ENCODE peak calls at places on chromosome 6, in seven cellular contexts. K is SK-N-SH, C is HCT116, R is HepG2, B is GM12878, Y is H1, V is K562. U is an unnamed sample.

GRCh38 chr6:21885532-21886089 is 292.1 kb downstream of the SOX4 start:
- DNase-seq in V (no peak), K (peak), Y (no peak), C (no peak), B (no peak), R (no peak), U (no peak)

GRCh38 chr6:8990075-8990474 is 554.7 kb upstream of the SLC35B3 start:
- DNase-seq in B (no peak), Y (no peak), K (no peak), C (no peak), V (no peak), R (no peak), U (no peak)

GRCh38 chr6:75337805-75338204 is 53.2 kb upstream of the TMEM30A start:
- DNase-seq in K (no peak), V (no peak), R (no peak), B (no peak), C (no peak), Y (no peak), U (no peak)

GRCh38 chr6:154931741-154932424 is 63.2 kb upstream of the TIAM2 start:
- DNase-seq in V (no peak), Y (no peak), K (no peak), C (no peak), B (no peak), R (peak), U (no peak)

GRCh38 chr6:162211022-162211421 is 516.5 kb downstream of the PRKN start:
- DNase-seq in B (no peak), Y (no peak), V (no peak), R (no peak), C (no peak), K (no peak), U (no peak)

GRCh38 chr6:110859335-110859792 is 15.2 kb upstream of the AMD1 start:
- DNase-seq in Y (no peak), V (no peak), R (no peak), B (no peak), K (no peak), C (no peak), U (no peak)

GRCh38 chr6:110853754-110854477 is 20.7 kb upstream of the AMD1 start:
- DNase-seq in V (no peak), B (no peak), R (no peak), Y (no peak), K (no peak), C (no peak), U (no peak)

GRCh38 chr6:105484238-105485161 is 81.6 kb upstream of the PREP start:
- DNase-seq in B (no peak), C (peak), K (peak), V (peak), R (peak), Y (no peak), U (peak)

GRCh38 chr6:33620584-33621395 is at the start of gene ITPR3:
- DNase-seq in B (peak), C (peak), R (no peak), V (peak), Y (peak), K (peak), U (peak)

GRCh38 chr6:125114248-125114858 is 39.2 kb upstream of the TPD52L1 start:
- DNase-seq in R (peak), B (no peak), C (peak), Y (no peak), V (no peak), K (peak), U (peak)

GRCh38 chr6:163349001-163349680 is 65.4 kb upstream of the QKI start:
- DNase-seq in V (no peak), B (no peak), K (no peak), R (no peak), Y (no peak), C (no peak), U (no peak)

GRCh38 chr6:15752820-15753219 is 90.0 kb upstream of the DTNBP1 start:
- DNase-seq in B (no peak), V (peak), Y (no peak), C (no peak), K (no peak), R (peak), U (peak)

GRCh38 chr6:20866038-20866437 is 331.8 kb downstream of the CDKAL1 start:
- DNase-seq in V (no peak), C (no peak), Y (no peak), K (no peak), B (no peak), R (no peak), U (no peak)

GRCh38 chr6:20868397-20869185 is 334.3 kb downstream of the CDKAL1 start:
- DNase-seq in C (no peak), K (peak), B (no peak), R (no peak), V (no peak), Y (no peak), U (no peak)

GRCh38 chr6:20870493-20870892 is 336.2 kb downstream of the CDKAL1 start:
- DNase-seq in Y (no peak), K (no peak), B (no peak), V (no peak), R (no peak), C (no peak), U (no peak)

GRCh38 chr6:20861479-20861878 is 327.2 kb downstream of the CDKAL1 start:
- DNase-seq in Y (no peak), V (no peak), R (no peak), B (no peak), C (no peak), K (peak), U (no peak)

GRCh38 chr6:20866940-20867630 is 332.8 kb downstream of the CDKAL1 start:
- DNase-seq in Y (no peak), K (no peak), R (no peak), B (no peak), C (no peak), V (no peak), U (no peak)
- TF ChIP-seq JUND in Y (no peak), K (no peak), R (no peak), B (no peak), C (no peak), V (no peak), U (no peak)

DNA sequence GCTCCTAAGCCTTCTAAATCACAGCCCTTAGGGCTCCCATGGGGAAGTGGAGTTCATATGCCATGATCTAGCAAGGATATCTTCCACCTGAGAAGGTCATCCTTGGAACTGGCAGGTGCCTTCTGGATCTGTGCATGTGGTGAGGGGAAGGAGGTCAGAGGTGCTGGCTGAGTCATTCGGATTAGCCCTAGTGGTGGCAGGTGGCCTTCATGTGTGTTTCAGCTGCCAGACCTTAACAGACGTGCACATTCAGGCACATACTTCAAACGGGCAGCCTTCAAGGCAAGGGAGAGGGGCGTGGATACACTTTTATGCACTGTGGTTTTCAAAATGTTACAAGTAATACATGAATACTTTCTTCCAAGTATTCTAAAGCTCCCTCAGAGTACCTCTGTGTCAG is 51.2 kb downstream of the BMP6 start:
- DNase-seq in C (no peak), B (no peak), V (no peak), Y (no peak), R (peak), K (no peak), U (no peak)
- TF ChIP-seq JUND in C (no peak), B (no peak), V (no peak), Y (no peak), R (no peak), K (no peak), U (no peak)

GRCh38 chr6:16972535-16972934 is 129.3 kb upstream of the STMND1 start:
- DNase-seq in C (no peak), Y (no peak), R (no peak), V (no peak), B (no peak), K (no peak), U (no peak)
- TF ChIP-seq JUND in C (no peak), Y (no peak), R (no peak), V (no peak), B (no peak), K (no peak), U (no peak)

GRCh38 chr6:36743032-36743431 is 45.4 kb downstream of the RAB44 start:
- DNase-seq in K (no peak), B (no peak), C (no peak), V (no peak), R (no peak), Y (no peak), U (no peak)

GRCh38 chr6:36742146-36742545 is 44.5 kb downstream of the RAB44 start:
- DNase-seq in R (no peak), K (no peak), V (no peak), B (no peak), C (no peak), Y (no peak), U (no peak)

GRCh38 chr6:36738108-36738507 is 40.5 kb downstream of the RAB44 start:
- DNase-seq in R (no peak), Y (no peak), K (no peak), C (no peak), B (no peak), V (no peak), U (no peak)

GRCh38 chr6:36740818-36741179 is 43.2 kb downstream of the RAB44 start:
- DNase-seq in Y (no peak), V (no peak), C (no peak), B (no peak), R (no peak), K (no peak), U (no peak)

GRCh38 chr6:36739947-36740817 is 42.6 kb downstream of the RAB44 start:
- DNase-seq in B (no peak), V (no peak), Y (no peak), K (no peak), C (no peak), R (no peak), U (no peak)
- TF ChIP-seq JUND in B (no peak), V (no peak), Y (no peak), K (no peak), C (no peak), R (no peak), U (no peak)

GRCh38 chr6:14468656-14469321 is 351.2 kb downstream of the CD83 start:
- DNase-seq in C (no peak), K (no peak), V (no peak), R (no peak), Y (peak), B (no peak), U (no peak)
- TF ChIP-seq JUND in C (no peak), K (no peak), V (no peak), R (no peak), Y (no peak), B (no peak), U (no peak)

DNA sequence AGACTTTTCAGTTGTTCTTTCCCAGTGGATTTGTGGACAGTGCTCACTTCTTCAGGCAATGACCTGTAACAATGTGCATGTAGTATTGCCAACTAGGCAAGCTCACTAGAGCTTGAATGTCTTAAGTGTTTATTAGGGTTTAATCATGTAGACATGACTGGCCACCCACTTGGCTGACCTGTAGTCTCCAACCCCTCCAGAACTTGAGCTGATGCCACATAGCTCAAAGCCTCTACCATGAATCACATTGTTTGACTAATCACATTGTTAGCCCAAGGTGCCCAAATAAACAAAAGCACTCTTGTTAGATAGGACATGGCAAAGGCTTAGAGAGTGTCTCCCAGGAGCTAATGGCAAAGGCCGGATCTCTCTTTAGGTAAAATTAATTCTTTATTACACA is 272.7 kb downstream of the GRIK2 start:
- DNase-seq in C (peak), B (no peak), Y (no peak), K (no peak), V (no peak), R (peak), U (no peak)
- TF ChIP-seq JUND in C (peak), B (no peak), Y (no peak), K (no peak), V (no peak), R (no peak), U (no peak)

GRCh38 chr6:127816643-127817042 is 84.2 kb downstream of the THEMIS start:
- DNase-seq in V (no peak), R (no peak), K (no peak), C (no peak), B (no peak), Y (no peak), U (no peak)
- TF ChIP-seq JUND in V (no peak), R (no peak), K (no peak), C (no peak), B (no peak), Y (no peak), U (no peak)

GRCh38 chr6:153503810-153504209 is 372.7 kb upstream of the RGS17 start:
- DNase-seq in R (peak), K (no peak), V (no peak), C (peak), B (no peak), Y (peak), U (no peak)
- TF ChIP-seq JUND in R (no peak), K (no peak), V (no peak), C (no peak), B (no peak), Y (no peak), U (no peak)

GRCh38 chr6:158357570-158358216 is 45.4 kb downstream of the TULP4 start:
- DNase-seq in K (no peak), C (no peak), R (no peak), Y (no peak), B (peak), V (no peak), U (no peak)
- TF ChIP-seq JUND in K (no peak), C (no peak), R (no peak), Y (no peak), B (no peak), V (no peak), U (no peak)